ENCODE peak calls at places on chromosomes 4 and X, in five cellular contexts. N is K562, T is GM12878, H is WTC11, S is HepG2. I is an unnamed sample.

GRCh38 chr4:37066149-37066548 is 178.4 kb upstream of the NWD2 start:
- DNase-seq in N (peak), T (no peak), H (no peak), S (no peak), I (no peak)

GRCh38 chr4:140346136-140346535 is 27.3 kb upstream of the SCOC start:
- DNase-seq in N (no peak), T (no peak), H (no peak), S (no peak), I (no peak)

GRCh38 chr4:124499266-124499665 is 213.3 kb downstream of the ANKRD50 start:
- DNase-seq in N (no peak), T (no peak), H (no peak), S (no peak), I (no peak)

GRCh38 chrX:54178100-54178940 is 4.7 kb downstream of the FAM120C start:
- DNase-seq in N (no peak), T (no peak), H (no peak), S (peak), I (peak)

GRCh38 chr4:183722738-183723560 is 63.9 kb downstream of the TRAPPC11 start:
- DNase-seq in N (no peak), T (peak), H (peak), S (no peak), I (peak)

GRCh38 chrX:138748480-138748879 is 37.0 kb upstream of the FGF13 start:
- DNase-seq in N (peak), T (no peak), H (no peak), S (no peak), I (peak)

GRCh38 chr4:74715731-74716435 is 78.4 kb downstream of the BTC start:
- DNase-seq in N (no peak), T (no peak), H (no peak), S (no peak), I (no peak)

GRCh38 chr4:159698336-159698735 is 595.5 kb downstream of the RAPGEF2 start:
- DNase-seq in N (no peak), T (no peak), H (no peak), S (no peak), I (no peak)

GRCh38 chrX:144333429-144333828 is 449.6 kb downstream of the UBE2NL start:
- DNase-seq in N (no peak), T (no peak), H (no peak), S (no peak), I (no peak)

GRCh38 chr4:140609548-140610425 is 41.0 kb upstream of the UCP1 start:
- DNase-seq in N (peak), T (peak), H (no peak), S (peak), I (peak)

GRCh38 chrX:16869393-16870094 is 618 bp downstream of the RBBP7 start:
- DNase-seq in N (peak), T (no peak), H (peak), S (no peak), I (peak)

GRCh38 chrX:9329056-9329455 is 135.8 kb upstream of the TBL1X start:
- DNase-seq in N (no peak), T (no peak), H (no peak), S (no peak), I (no peak)

GRCh38 chr4:133147365-133147821 is 1.7 kb upstream of the PCDH10 start:
- DNase-seq in N (no peak), T (no peak), H (no peak), S (no peak), I (no peak)

GRCh38 chr4:54539500-54540029 is 118.2 kb upstream of the KIT start:
- DNase-seq in N (peak), T (no peak), H (peak), S (peak), I (peak)

GRCh38 chrX:152958524-152959465 is 35.1 kb downstream of the PNMA5 start:
- DNase-seq in N (peak), T (peak), H (peak), S (peak), I (peak)

GRCh38 chr4:113355550-113356371 is 306.3 kb downstream of the ANK2 start:
- DNase-seq in N (peak), T (peak), H (no peak), S (no peak), I (no peak)

GRCh38 chr4:145494666-145495065 is 13.0 kb downstream of the SMAD1 start:
- DNase-seq in N (no peak), T (no peak), H (no peak), S (no peak), I (no peak)

GRCh38 chrX:28884823-28885222 is 297.6 kb downstream of the IL1RAPL1 start:
- DNase-seq in N (no peak), T (no peak), H (no peak), S (no peak), I (no peak)

GRCh38 chrX:124328765-124329164 is 3.7 kb upstream of the TEX13D start:
- DNase-seq in N (no peak), T (no peak), H (no peak), S (no peak), I (peak)

GRCh38 chr4:122480023-122480422 is 23.5 kb upstream of the IL2 start:
- DNase-seq in N (peak), T (no peak), H (no peak), S (peak), I (no peak)

GRCh38 chr4:127997534-127998388 is 32.6 kb downstream of the ABHD18 start:
- DNase-seq in N (no peak), T (peak), H (no peak), S (no peak), I (peak)

GRCh38 chrX:21799767-21800166 is 39.6 kb upstream of the MBTPS2 start:
- DNase-seq in N (no peak), T (no peak), H (no peak), S (no peak), I (no peak)

GRCh38 chr4:82733636-82734035 is 65.0 kb downstream of the SCD5 start:
- DNase-seq in N (no peak), T (no peak), H (no peak), S (no peak), I (no peak)

GRCh38 chrX:49043987-49044281 is 777 bp upstream of the TFE3 start:
- DNase-seq in N (no peak), T (no peak), H (no peak), S (no peak), I (no peak)

GRCh38 chrX:14964500-14964899 is 91.3 kb downstream of the MOSPD2 start:
- DNase-seq in N (no peak), T (no peak), H (no peak), S (no peak), I (no peak)

GRCh38 chr4:124710253-124710849 is 2.2 kb downstream of the ANKRD50 start:
- DNase-seq in N (peak), T (no peak), H (no peak), S (no peak), I (no peak)

GRCh38 chr4:122218762-122219161 is 66.6 kb downstream of the BLTP1 start:
- DNase-seq in N (peak), T (no peak), H (no peak), S (peak), I (no peak)

GRCh38 chrX:10486373-10486772 is 134.0 kb downstream of the MID1 start:
- DNase-seq in N (no peak), T (no peak), H (no peak), S (no peak), I (peak)

GRCh38 chr4:184506527-184507121 is 32.3 kb upstream of the IRF2 start:
- DNase-seq in N (no peak), T (peak), H (no peak), S (peak), I (peak)

GRCh38 chr4:127759893-127760292 is 22.2 kb upstream of the HSPA4L start:
- DNase-seq in N (no peak), T (no peak), H (no peak), S (peak), I (no peak)

GRCh38 chr4:174934360-174934759 is 16.2 kb downstream of the ADAM29 start:
- DNase-seq in N (no peak), T (no peak), H (no peak), S (no peak), I (no peak)

DNA sequence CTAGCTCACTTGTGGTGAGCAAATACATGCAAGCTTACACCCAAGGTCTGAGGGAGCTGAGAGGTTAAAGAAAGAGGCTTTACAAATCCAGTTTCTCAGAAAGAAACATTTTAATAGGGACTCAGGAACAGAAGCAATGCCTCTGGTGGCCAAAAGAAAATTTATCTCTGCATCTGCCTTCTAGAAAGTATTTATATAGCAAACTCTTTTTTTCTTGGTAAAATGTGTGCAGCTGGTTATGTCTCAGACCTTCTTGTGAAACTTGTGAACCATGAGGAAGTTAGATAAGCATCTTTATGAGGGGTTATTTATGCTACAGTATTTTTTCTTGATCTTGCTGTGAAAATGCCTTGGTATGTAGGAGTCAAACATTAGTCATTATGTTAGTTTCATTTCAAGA is 48.5 kb upstream of the CYSLTR1 start:
- DNase-seq in N (no peak), T (no peak), H (no peak), S (no peak), I (no peak)
- TF ChIP-seq ESRRA in N (no peak), T (no peak), H (no peak), S (no peak), I (no peak)

DNA sequence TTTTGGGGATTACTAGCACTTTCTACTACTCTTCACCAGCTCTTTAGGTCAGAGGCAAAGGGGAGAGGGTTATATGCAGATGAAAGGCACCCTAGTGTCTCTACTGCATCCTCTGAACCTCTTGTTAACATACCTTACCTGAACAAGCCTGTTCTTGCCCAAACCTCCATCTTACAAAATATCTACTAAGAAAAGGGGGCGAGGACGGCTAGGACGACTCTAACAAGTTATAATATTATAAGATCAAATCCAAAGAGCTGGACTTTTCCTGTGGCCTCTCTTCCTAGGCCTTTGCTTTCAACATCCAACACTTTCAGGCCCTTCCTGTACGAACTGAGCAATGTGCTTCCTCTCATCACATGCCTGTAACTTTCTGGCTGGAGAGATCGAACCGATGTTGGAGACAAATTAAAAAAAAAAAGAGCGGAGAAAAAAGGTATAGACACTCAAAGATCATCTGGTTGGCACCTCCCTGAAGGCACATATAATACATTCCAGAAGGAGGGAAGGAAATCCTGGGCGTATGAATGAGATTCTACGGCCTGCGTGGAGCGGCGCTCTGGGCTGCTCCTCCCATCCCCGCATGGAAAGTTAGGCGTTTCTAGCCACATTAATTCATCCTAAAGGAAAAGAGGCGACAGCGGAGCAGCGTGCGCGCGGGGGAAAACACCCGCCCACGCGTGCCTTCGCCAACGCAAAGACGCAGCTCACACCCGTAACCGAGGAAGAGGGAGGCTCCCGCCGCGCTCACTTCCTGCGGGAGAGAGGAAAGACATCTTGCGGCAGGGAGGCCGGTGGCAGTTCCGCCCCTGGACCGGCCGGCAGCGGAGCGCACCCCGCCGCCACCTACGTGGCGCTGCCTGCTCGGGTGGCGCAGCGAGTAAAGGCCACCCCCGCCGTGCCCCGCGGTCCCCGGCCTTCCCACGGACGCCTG is 803 bp downstream of the PRDM5 start:
- DNase-seq in N (no peak), T (no peak), H (peak), S (no peak), I (peak)
- TF ChIP-seq ESRRA in N (no peak), T (no peak), H (no peak), S (no peak), I (no peak)

GRCh38 chrX:46597208-46597607 is 23.6 kb downstream of the CHST7 start:
- DNase-seq in N (no peak), T (no peak), H (no peak), S (no peak), I (no peak)
- TF ChIP-seq ESRRA in N (no peak), T (no peak), H (no peak), S (no peak), I (no peak)

GRCh38 chr4:186566068-186566467 is 10.7 kb upstream of the MTNR1A start:
- DNase-seq in N (no peak), T (no peak), H (no peak), S (no peak), I (no peak)
- TF ChIP-seq ESRRA in N (no peak), T (no peak), H (no peak), S (no peak), I (no peak)

GRCh38 chr4:166335256-166335938 is 462.4 kb downstream of the TLL1 start:
- DNase-seq in N (no peak), T (no peak), H (no peak), S (no peak), I (no peak)
- TF ChIP-seq ESRRA in N (no peak), T (no peak), H (no peak), S (no peak), I (no peak)

GRCh38 chrX:38138900-38139299 is 81.8 kb downstream of the SRPX start:
- DNase-seq in N (peak), T (no peak), H (no peak), S (no peak), I (no peak)

GRCh38 chrX:38142598-38142997 is 78.1 kb downstream of the SRPX start:
- DNase-seq in N (no peak), T (no peak), H (no peak), S (no peak), I (no peak)

GRCh38 chrX:38138157-38138556 is 82.5 kb downstream of the SRPX start:
- DNase-seq in N (no peak), T (no peak), H (no peak), S (no peak), I (no peak)
- TF ChIP-seq ESRRA in N (no peak), T (no peak), H (no peak), S (no peak), I (no peak)

DNA sequence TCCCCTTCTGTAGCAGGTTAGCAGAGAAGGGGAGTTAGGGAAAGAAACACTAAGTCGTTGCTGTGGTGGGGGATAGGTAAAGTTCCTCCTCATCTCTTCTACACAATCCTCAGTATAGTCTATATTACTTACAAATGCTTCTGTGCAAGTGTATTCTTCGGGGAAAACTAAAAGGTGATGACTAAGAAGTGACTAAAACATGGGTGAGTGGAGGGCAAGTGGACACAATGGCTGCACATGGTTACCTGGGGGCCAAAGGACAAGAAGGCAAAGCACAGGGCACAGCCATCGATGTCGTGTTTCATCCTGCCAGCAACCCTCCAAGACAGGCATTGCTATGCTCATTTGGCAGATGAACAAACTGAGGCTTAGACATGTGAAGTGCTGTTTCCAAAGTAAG is 35.5 kb upstream of the CCKAR start:
- DNase-seq in N (no peak), T (no peak), H (no peak), S (no peak), I (no peak)
- TF ChIP-seq ESRRA in N (no peak), T (no peak), H (no peak), S (no peak), I (no peak)

DNA sequence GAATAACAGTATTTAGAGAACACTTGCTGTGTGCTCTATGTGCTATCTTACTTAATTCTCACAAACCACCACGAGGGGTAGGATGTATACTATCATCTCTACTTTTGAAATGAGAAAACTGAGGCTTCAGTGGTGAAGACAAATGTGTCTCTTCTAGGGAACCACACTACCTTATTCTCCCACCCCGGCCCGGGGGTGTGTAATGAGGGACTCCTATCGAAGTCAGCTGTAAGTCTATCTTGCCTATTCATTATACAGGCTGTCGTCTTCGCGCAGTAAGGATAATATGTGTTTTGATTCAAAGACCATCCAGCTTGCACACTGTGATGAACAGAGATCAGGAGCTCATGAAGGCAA is 1.1 kb downstream of the NOP14 start:
- DNase-seq in N (peak), T (no peak), H (no peak), S (no peak), I (no peak)
- TF ChIP-seq ESRRA in N (no peak), T (no peak), H (no peak), S (no peak), I (no peak)

GRCh38 chrX:44306336-44306735 is 37.1 kb downstream of the EFHC2 start:
- DNase-seq in N (no peak), T (no peak), H (no peak), S (no peak), I (peak)

GRCh38 chrX:44308869-44309268 is 34.6 kb downstream of the EFHC2 start:
- DNase-seq in N (no peak), T (no peak), H (no peak), S (no peak), I (no peak)

GRCh38 chrX:44303119-44303518 is 40.4 kb downstream of the EFHC2 start:
- DNase-seq in N (no peak), T (no peak), H (no peak), S (no peak), I (no peak)

GRCh38 chrX:44310227-44310626 is 33.2 kb downstream of the EFHC2 start:
- DNase-seq in N (no peak), T (no peak), H (peak), S (no peak), I (no peak)

GRCh38 chrX:44305921-44306320 is 37.6 kb downstream of the EFHC2 start:
- DNase-seq in N (no peak), T (no peak), H (no peak), S (no peak), I (no peak)
- TF ChIP-seq ESRRA in N (no peak), T (no peak), H (no peak), S (no peak), I (no peak)

DNA sequence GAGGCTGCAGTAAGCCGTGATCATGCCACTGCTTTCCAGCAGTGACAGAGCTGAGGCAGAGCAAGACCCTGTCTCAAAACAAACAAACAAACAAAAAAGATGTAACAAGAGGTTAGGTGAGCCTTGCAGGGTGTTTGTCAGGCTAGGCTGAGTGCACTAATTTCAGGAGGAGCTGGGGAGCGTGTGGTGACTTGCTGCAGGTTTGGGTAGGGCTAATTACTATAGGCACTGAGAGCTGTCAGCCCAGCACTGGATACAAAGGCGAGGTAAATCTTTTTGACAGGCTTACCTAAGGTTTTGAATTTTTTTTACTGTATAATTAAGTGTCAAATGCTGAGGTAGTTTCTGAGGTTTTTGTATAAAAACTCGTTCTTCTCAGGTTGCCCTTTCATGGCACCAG is 29.8 kb upstream of the SH3D19 start:
- DNase-seq in N (no peak), T (no peak), H (no peak), S (no peak), I (no peak)
- TF ChIP-seq ESRRA in N (no peak), T (no peak), H (no peak), S (no peak), I (no peak)